ENCODE peak calls at places on chromosome 14, in eight cellular contexts. I is H4; V is cardiac muscle cell; M is NCI-H1436; W is stimulated activated CD8-positive, alpha-beta memory T cell treated with anti-CD3 and anti-CD28 coated beads, Interleukin-7, amount 100 ng/mL, for 48 hours; N is left colon; D is AG09309; X is caudate nucleus. Q is an unnamed sample.

GRCh38 chr14:99515301-99516155 is 34.3 kb downstream of the CCNK start:
- DNase-seq in V (no peak), M (no peak), N (no peak), W (no peak), X (no peak), D (no peak), I (no peak), Q (no peak)

GRCh38 chr14:36514278-36515104 is 5.5 kb downstream of the NKX2-1 start:
- DNase-seq in W (no peak), I (no peak), M (no peak), X (no peak), N (no peak), V (no peak), D (no peak), Q (no peak)

GRCh38 chr14:66038214-66038977 is 447.8 kb upstream of the CCDC196 start:
- DNase-seq in N (peak; percentile 30), I (peak; percentile 81), M (no peak), V (no peak), X (no peak), D (peak; percentile 51), W (no peak), Q (no peak)

GRCh38 chr14:22505751-22506710 is 83.0 kb downstream of the DAD1 start:
- DNase-seq in D (no peak), X (no peak), W (no peak), N (no peak), I (no peak), V (no peak), M (no peak), Q (no peak)

GRCh38 chr14:45003924-45004323 is 41.9 kb downstream of the TOGARAM1 start:
- DNase-seq in X (no peak), D (no peak), V (no peak), M (no peak), I (no peak), W (no peak), N (no peak), Q (no peak)

GRCh38 chr14:91311284-91311662 is 66.8 kb upstream of the GPR68 start:
- DNase-seq in I (no peak), W (no peak), V (no peak), M (no peak), X (no peak), D (no peak), N (peak; percentile 52), Q (no peak)

GRCh38 chr14:75289840-75290388 is 11.3 kb downstream of the FOS start:
- DNase-seq in M (no peak), N (no peak), D (no peak), X (no peak), I (no peak), V (no peak), W (no peak), Q (no peak)

GRCh38 chr14:65927871-65928270 is 515.3 kb downstream of the FUT8 start:
- DNase-seq in V (no peak), N (no peak), I (no peak), X (no peak), M (peak; percentile 89), D (no peak), W (peak; percentile 47), Q (no peak)

GRCh38 chr14:90399541-90400444 is 3.0 kb downstream of the CALM1 start:
- DNase-seq in M (peak; percentile 91), V (peak; percentile 94), N (peak; percentile 90), X (peak; percentile 88), D (peak; percentile 78), W (peak; percentile 62), I (peak; percentile 93), Q (peak; percentile 88)

GRCh38 chr14:85471744-85472143 is 58.2 kb upstream of the FLRT2 start:
- DNase-seq in N (no peak), X (no peak), V (no peak), D (peak; percentile 62), I (peak; percentile 54), W (no peak), M (no peak), Q (no peak)

GRCh38 chr14:81415781-81416180 is 15.7 kb upstream of the STON2 start:
- DNase-seq in D (no peak), V (no peak), M (no peak), W (no peak), I (no peak), N (no peak), X (no peak), Q (no peak)

GRCh38 chr14:43765474-43765873 is 741.6 kb downstream of the FSCB start:
- DNase-seq in V (no peak), W (no peak), N (no peak), M (no peak), D (no peak), I (no peak), X (no peak), Q (no peak)

GRCh38 chr14:77459072-77459723 is 1.3 kb downstream of the AHSA1 start:
- DNase-seq in W (peak; percentile 21), M (peak; percentile 42), D (peak; percentile 34), X (peak; percentile 25), N (peak; percentile 57), I (peak; percentile 45), V (peak; percentile 73), Q (peak; percentile 13)

GRCh38 chr14:53778263-53778662 is 178.4 kb downstream of the BMP4 start:
- DNase-seq in M (no peak), I (no peak), W (no peak), D (no peak), N (no peak), X (no peak), V (no peak), Q (no peak)

GRCh38 chr14:102508774-102509743 is 517 bp downstream of the ANKRD9 start:
- DNase-seq in N (peak; percentile 75), I (no peak), V (peak; percentile 53), X (peak; percentile 22), W (no peak), M (no peak), D (no peak), Q (no peak)

GRCh38 chr14:49975286-49975685 is 82.4 kb downstream of the ARF6 start:
- DNase-seq in V (no peak), I (peak; percentile 72), M (no peak), X (no peak), D (peak; percentile 70), W (no peak), N (no peak), Q (no peak)

GRCh38 chr14:68584786-68585185 is 208.1 kb downstream of the ZFP36L1 start:
- DNase-seq in N (no peak), D (no peak), I (no peak), M (no peak), W (no peak), X (no peak), V (no peak), Q (no peak)

GRCh38 chr14:88039197-88039596 is 34.3 kb downstream of the GPR65 start:
- DNase-seq in N (no peak), M (no peak), D (no peak), X (no peak), W (no peak), I (no peak), V (no peak), Q (peak; percentile 3)

GRCh38 chr14:34059037-34059924 is 108.4 kb upstream of the EGLN3 start:
- DNase-seq in W (no peak), N (no peak), D (no peak), I (no peak), M (no peak), V (no peak), X (no peak), Q (no peak)

GRCh38 chr14:70183991-70184390 is 4.8 kb downstream of the SLC8A3 start:
- DNase-seq in W (no peak), X (no peak), I (no peak), M (no peak), V (no peak), N (no peak), D (no peak), Q (no peak)

GRCh38 chr14:81594012-81594411 is 60.4 kb upstream of the SEL1L start:
- DNase-seq in D (no peak), V (no peak), N (no peak), M (no peak), X (peak; percentile 41), W (no peak), I (peak; percentile 9), Q (peak; percentile 44)

GRCh38 chr14:81509838-81510452 is 23.7 kb downstream of the SEL1L start:
- DNase-seq in D (no peak), M (peak; percentile 17), V (no peak), I (no peak), N (no peak), W (no peak), X (no peak), Q (no peak)

GRCh38 chr14:35051796-35052195 is 5.7 kb downstream of the FAM177A1 start:
- DNase-seq in I (peak; percentile 36), N (no peak), D (no peak), W (no peak), V (no peak), M (no peak), X (no peak), Q (no peak)

GRCh38 chr14:104334812-104335161 is 196.4 kb downstream of the KIF26A start:
- DNase-seq in I (no peak), M (no peak), N (no peak), D (no peak), V (no peak), X (no peak), W (no peak), Q (no peak)

GRCh38 chr14:71465316-71465715 is 466.9 kb upstream of the RGS6 start:
- DNase-seq in V (no peak), I (no peak), X (no peak), W (no peak), M (no peak), N (no peak), D (no peak), Q (no peak)

GRCh38 chr14:51879170-51879569 is 18.8 kb downstream of the GNG2 start:
- DNase-seq in N (no peak), I (no peak), V (no peak), D (no peak), X (no peak), W (no peak), M (no peak), Q (no peak)

GRCh38 chr14:94174622-94175402 is 690 bp downstream of the PPP4R4 start:
- DNase-seq in N (no peak), W (no peak), D (no peak), I (no peak), X (no peak), V (no peak), M (no peak), Q (peak; percentile 26)

GRCh38 chr14:41607966-41608663 is 1.4 kb downstream of the LRFN5 start:
- DNase-seq in I (no peak), D (no peak), M (no peak), N (no peak), X (no peak), V (peak; percentile 32), W (no peak), Q (no peak)